ENCODE peak calls at places on chromosomes 4 and X, in eight cellular contexts. L, V, N, A, X, P, O and R are unnamed samples.
A peak's percentile ranks its signal among the peaks of the same experiment; 100 is the strongest.

GRCh38 chrX:131763674-131764073 is 219.8 kb downstream of the OR13H1 start:
- DNase-seq in L (no peak), V (no peak), N (peak; percentile 42), A (peak; percentile 85), X (peak; percentile 9), P (no peak), O (no peak), R (no peak)

GRCh38 chrX:145826466-145826865 is 8.8 kb downstream of the SLITRK2 start:
- DNase-seq in L (no peak), V (no peak), N (no peak), A (no peak), X (no peak), P (no peak), O (no peak), R (no peak)

GRCh38 chrX:66019974-66020373 is 19.9 kb downstream of the VSIG4 start:
- DNase-seq in L (no peak), V (no peak), N (no peak), A (no peak), X (no peak), P (no peak), O (no peak), R (no peak)

GRCh38 chrX:11239230-11239629 is 54.0 kb upstream of the AMELX start:
- DNase-seq in L (no peak), V (no peak), N (no peak), A (peak; percentile 77), X (no peak), P (no peak), O (no peak), R (no peak)

GRCh38 chrX:102745513-102746133 is 25.1 kb downstream of the GPRASP3 start:
- DNase-seq in L (no peak), V (no peak), N (no peak), A (no peak), X (peak; percentile 75), P (no peak), O (no peak), R (no peak)

GRCh38 chr4:137417676-137418075 is 114.6 kb downstream of the PCDH18 start:
- DNase-seq in L (no peak), V (no peak), N (no peak), A (peak; percentile 69), X (no peak), P (no peak), O (no peak), R (no peak)

GRCh38 chr4:38856046-38856445 is 571 bp downstream of the TLR6 start:
- DNase-seq in L (no peak), V (no peak), N (no peak), A (no peak), X (no peak), P (no peak), O (no peak), R (no peak)

GRCh38 chr4:172546782-172547181 is 621.8 kb upstream of the GALNT7 start:
- DNase-seq in L (no peak), V (no peak), N (no peak), A (no peak), X (no peak), P (no peak), O (no peak), R (no peak)

GRCh38 chrX:130173190-130173895 is 1.6 kb downstream of the RAB33A start:
- DNase-seq in L (peak; percentile 55), V (no peak), N (peak; percentile 69), A (peak; percentile 91), X (no peak), P (peak; percentile 36), O (no peak), R (peak; percentile 53)

GRCh38 chrX:14718403-14718802 is 154.5 kb downstream of the FANCB start:
- DNase-seq in L (no peak), V (no peak), N (no peak), A (peak; percentile 10), X (no peak), P (no peak), O (no peak), R (no peak)

GRCh38 chr4:14023901-14024300 is 396.4 kb upstream of the BOD1L1 start:
- DNase-seq in L (no peak), V (no peak), N (no peak), A (no peak), X (no peak), P (no peak), O (no peak), R (no peak)

GRCh38 chrX:17192111-17192510 is 182.9 kb upstream of the NHS start:
- DNase-seq in L (no peak), V (no peak), N (no peak), A (no peak), X (no peak), P (no peak), O (no peak), R (no peak)

GRCh38 chr4:36278789-36279188 is 2.6 kb upstream of the DTHD1 start:
- DNase-seq in L (no peak), V (no peak), N (no peak), A (no peak), X (no peak), P (no peak), O (no peak), R (no peak)

GRCh38 chr4:140877781-140878180 is 121.6 kb upstream of the TBC1D9 start:
- DNase-seq in L (no peak), V (no peak), N (no peak), A (no peak), X (no peak), P (no peak), O (no peak), R (no peak)

GRCh38 chr4:172481802-172482508 is 668.8 kb downstream of the GALNTL6 start:
- DNase-seq in L (no peak), V (no peak), N (no peak), A (no peak), X (no peak), P (no peak), O (no peak), R (no peak)

GRCh38 chr4:145623831-145624230 is 4.6 kb downstream of the MMAA start:
- DNase-seq in L (peak; percentile 70), V (no peak), N (no peak), A (peak; percentile 65), X (no peak), P (no peak), O (no peak), R (no peak)

GRCh38 chrX:2627272-2627867 is 63.7 kb upstream of the CD99 start:
- DNase-seq in L (peak; percentile 42), V (peak; percentile 38), N (peak; percentile 66), A (peak; percentile 27), X (peak; percentile 80), P (no peak), O (peak; percentile 8), R (no peak)

GRCh38 chr4:181950372-181951127 is 292.7 kb upstream of the TENM3 start:
- DNase-seq in L (no peak), V (no peak), N (no peak), A (no peak), X (peak; percentile 29), P (no peak), O (no peak), R (no peak)

GRCh38 chr4:71732066-71732465 is 51.8 kb downstream of the GC start:
- DNase-seq in L (no peak), V (no peak), N (no peak), A (peak; percentile 1), X (no peak), P (no peak), O (no peak), R (no peak)

GRCh38 chr4:11073621-11074051 is 355.1 kb downstream of the HS3ST1 start:
- DNase-seq in L (no peak), V (no peak), N (peak; percentile 72), A (no peak), X (peak; percentile 87), P (no peak), O (no peak), R (no peak)

GRCh38 chr4:11546391-11547160 is 117.9 kb upstream of the HS3ST1 start:
- DNase-seq in L (no peak), V (no peak), N (no peak), A (peak; percentile 33), X (no peak), P (no peak), O (no peak), R (no peak)

GRCh38 chrX:13064599-13065143 is 20.3 kb upstream of the FAM9C start:
- DNase-seq in L (peak; percentile 21), V (no peak), N (peak; percentile 29), A (peak; percentile 46), X (no peak), P (no peak), O (no peak), R (no peak)